ENCODE peak calls at places on chromosomes 4 and X, in four cellular contexts. E is uterus, S is IMR-90, D is tibial nerve. J is an unnamed sample. For H3K4me1 and H3K27me3, the result is how much of the 10 kb centered on the place peaks cover.

GRCh38 chr4:188127157-188127874 is 11.9 kb upstream of the TRIML1 start:
- DNase-seq in D (no peak), S (peak), E (no peak), J (no peak)

GRCh38 chrX:21745756-21746155 is 12.2 kb downstream of the SMPX start:
- DNase-seq in D (peak), S (peak), E (no peak), J (no peak)

GRCh38 chrX:112614640-112615039 is 65.1 kb downstream of the LHFPL1 start:
- DNase-seq in S (peak), E (no peak), D (no peak), J (no peak)

GRCh38 chr4:156946508-156947197 is 24.9 kb downstream of the PDGFC start:
- DNase-seq in D (no peak), S (peak), E (peak), J (no peak)

GRCh38 chr4:137819964-137820383 is 287.7 kb upstream of the PCDH18 start:
- DNase-seq in S (peak), E (no peak), D (no peak), J (no peak)

GRCh38 chrX:48741834-48742233 is 19.7 kb upstream of the GLOD5 start:
- DNase-seq in D (no peak), S (no peak), E (no peak), J (no peak)

GRCh38 chr4:8393593-8394038 is 46.9 kb downstream of the ACOX3 start:
- DNase-seq in E (peak), S (peak), D (peak), J (no peak)

GRCh38 chr4:108527729-108528128 is 92.6 kb upstream of the RPL34 start:
- DNase-seq in E (no peak), S (no peak), D (no peak), J (no peak)

GRCh38 chrX:39714471-39714870 is 383.3 kb downstream of the BCOR start:
- DNase-seq in E (no peak), D (no peak), S (no peak), J (no peak)

GRCh38 chr4:8495803-8496202 is 55.2 kb downstream of the TRMT44 start:
- DNase-seq in D (no peak), E (no peak), S (no peak), J (no peak)

GRCh38 chr4:140151700-140152014 is 2.3 kb downstream of the MAML3 start:
- DNase-seq in S (peak), E (peak), D (peak), J (peak)

GRCh38 chrX:50903387-50904027 is 7.0 kb upstream of the BMP15 start:
- DNase-seq in D (no peak), E (no peak), S (peak), J (no peak)

GRCh38 chr4:109499513-109499912 is 60.5 kb upstream of the MCUB start:
- DNase-seq in S (peak), D (no peak), E (no peak), J (no peak)

GRCh38 chr4:187666634-187667033 is 328.9 kb upstream of the ZFP42 start:
- DNase-seq in S (peak), E (no peak), D (no peak), J (peak)

GRCh38 chrX:12497832-12498591 is 293.2 kb upstream of the PRPS2 start:
- DNase-seq in S (no peak), E (no peak), D (no peak), J (no peak)

GRCh38 chr4:124206779-124207605 is 505.5 kb downstream of the ANKRD50 start:
- DNase-seq in D (no peak), E (no peak), S (peak), J (no peak)

GRCh38 chrX:107775734-107776511 is at the start of gene TSC22D3:
- DNase-seq in S (peak), E (peak), D (peak), J (peak)

GRCh38 chrX:109967151-109967550 is 35.8 kb upstream of the TMEM164 start:
- DNase-seq in S (peak), E (no peak), D (no peak), J (no peak)

GRCh38 chr4:169253087-169253675 is 17.6 kb downstream of the SH3RF1 start:
- DNase-seq in D (no peak), E (no peak), S (no peak), J (no peak)

GRCh38 chr4:19400820-19401219 is 850.9 kb upstream of the SLIT2 start:
- DNase-seq in D (no peak), S (no peak), E (no peak), J (no peak)

GRCh38 chrX:78658851-78659744 is at the start of gene RTL3:
- DNase-seq in D (no peak), S (peak), E (no peak), J (no peak)

GRCh38 chrX:44881549-44881948 is 8.6 kb downstream of the KDM6A start:
- DNase-seq in E (no peak), S (no peak), D (no peak), J (no peak)

GRCh38 chrX:56228914-56229313 is 3.2 kb upstream of the KLF8 start:
- DNase-seq in D (no peak), S (no peak), E (no peak), J (no peak)

GRCh38 chr4:86294883-86295282 is 65.0 kb downstream of the MAPK10 start:
- DNase-seq in S (no peak), E (no peak), D (no peak), J (no peak)

GRCh38 chrX:43836435-43837184 is 45.6 kb downstream of the MAOB start:
- DNase-seq in D (no peak), E (no peak), S (peak), J (no peak)

GRCh38 chr4:169604131-169604900 is 8.1 kb downstream of the NEK1 start:
- DNase-seq in E (no peak), S (peak), D (no peak), J (no peak)

GRCh38 chr4:41256740-41257256 is at the start of gene UCHL1:
- DNase-seq in E (peak), D (no peak), S (peak), J (no peak)

GRCh38 chrX:26160301-26160700 is at the start of gene MAGEB6B:
- DNase-seq in D (no peak), E (no peak), S (no peak), J (no peak)

GRCh38 chrX:6228720-6229119 is at the start of gene NLGN4X:
- DNase-seq in E (no peak), D (no peak), S (no peak), J (no peak)

GRCh38 chr4:71648923-71649322 is 135.0 kb downstream of the GC start:
- DNase-seq in E (no peak), S (no peak), D (no peak), J (no peak)

GRCh38 chr4:48340276-48340904 is 939 bp upstream of the SLAIN2 start:
- DNase-seq in E (no peak), D (no peak), S (peak), J (no peak)

DNA sequence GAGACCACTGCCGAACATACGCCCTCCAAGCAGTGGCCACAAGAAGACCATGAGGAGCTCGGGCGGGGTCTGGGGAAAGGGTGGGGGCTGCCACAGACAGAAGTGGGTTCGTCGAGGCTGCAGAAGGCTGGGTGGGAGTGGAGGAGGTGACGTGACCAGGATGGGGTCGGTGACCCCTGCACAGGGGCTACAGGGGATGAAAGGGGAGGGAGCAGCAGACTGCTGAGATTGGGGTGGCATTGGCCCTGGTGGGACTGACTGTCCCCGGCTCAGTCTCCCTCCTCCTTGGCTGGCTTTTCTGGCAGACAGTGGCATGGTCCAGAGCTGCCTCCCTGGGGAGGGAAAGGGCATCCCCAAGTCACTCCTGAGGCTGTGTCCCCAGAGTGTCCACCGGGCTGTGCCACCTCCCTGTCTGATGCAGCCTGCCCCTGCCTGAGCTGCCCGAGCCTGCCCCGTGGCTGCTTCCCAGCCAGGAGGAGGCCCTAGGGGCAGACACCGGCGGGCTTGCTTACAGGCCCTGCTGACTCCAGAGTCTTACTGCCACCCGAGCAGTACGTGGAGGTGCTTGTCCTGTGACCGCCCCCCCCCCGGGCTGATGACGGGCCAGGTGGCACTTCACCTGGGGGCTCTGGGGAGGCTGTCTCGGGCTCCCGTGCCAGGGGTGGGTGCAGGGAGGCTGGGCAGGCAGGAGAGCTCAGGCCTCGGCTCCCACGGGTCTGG is 7.2 kb downstream of the SH3BP2 start:
- DNase-seq in E (no peak), D (no peak), S (no peak), J (peak)
- H3K4me1 ChIP-seq in E (under half), D (half or more), S (under half), J (half or more)

GRCh38 chrX:154313147-154313546 is 17.6 kb downstream of the TKTL1 start:
- DNase-seq in E (no peak), S (no peak), D (no peak), J (no peak)

GRCh38 chrX:154309041-154309775 is 13.6 kb downstream of the TKTL1 start:
- DNase-seq in D (no peak), S (no peak), E (no peak), J (no peak)

GRCh38 chrX:154315416-154315815 is 19.8 kb downstream of the TKTL1 start:
- DNase-seq in S (no peak), D (no peak), E (no peak), J (no peak)

GRCh38 chrX:154310991-154311541 is 15.5 kb downstream of the TKTL1 start:
- DNase-seq in D (no peak), S (peak), E (no peak), J (no peak)

GRCh38 chrX:154312116-154312515 is 16.5 kb downstream of the TKTL1 start:
- DNase-seq in E (no peak), D (no peak), S (no peak), J (no peak)
- H3K27me3 ChIP-seq in E (under half), D (under half), S (under half), J (under half)

GRCh38 chr4:25749150-25749794 is 93.6 kb downstream of the SLC34A2 start:
- DNase-seq in S (no peak), E (no peak), D (no peak), J (no peak)

GRCh38 chr4:25756503-25756902 is 100.9 kb downstream of the SLC34A2 start:
- DNase-seq in E (no peak), S (peak), D (no peak), J (no peak)

GRCh38 chr4:25755911-25756310 is 100.3 kb downstream of the SLC34A2 start:
- DNase-seq in D (no peak), S (no peak), E (no peak), J (no peak)

GRCh38 chr4:25750874-25751273 is 95.2 kb downstream of the SLC34A2 start:
- DNase-seq in D (no peak), S (no peak), E (no peak), J (no peak)
- TF ChIP-seq POLR2A in D (no peak), S (no peak), E (no peak), J (no peak)

DNA sequence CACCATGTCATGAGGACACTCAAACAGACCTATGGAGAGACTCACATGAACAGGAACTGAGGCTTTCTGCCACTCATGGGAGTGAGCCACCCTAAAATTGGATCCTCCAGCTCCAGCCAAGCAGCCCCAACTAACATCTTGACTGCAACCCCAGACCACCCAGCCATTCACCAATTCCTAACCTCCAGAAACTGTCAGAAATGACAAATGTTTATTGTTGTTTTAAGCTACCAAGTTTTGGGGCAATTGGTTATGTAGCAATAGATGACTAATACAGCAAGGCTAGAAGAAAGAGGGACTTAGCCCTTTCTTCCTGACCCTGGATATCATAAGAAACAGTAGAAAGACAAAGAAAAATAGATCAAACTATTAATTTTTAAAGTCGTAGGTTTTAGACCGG is 9.1 kb upstream of the CHIC2 start:
- DNase-seq in S (peak), D (no peak), E (no peak), J (no peak)
- H3K4me1 ChIP-seq in S (under half), D (under half), E (under half), J (under half)

GRCh38 chrX:100591256-100592051 is 6.7 kb downstream of the TNMD start:
- DNase-seq in E (no peak), D (no peak), S (no peak), J (no peak)
- H3K27me3 ChIP-seq in E (under half), D (under half), S (under half), J (under half)

DNA sequence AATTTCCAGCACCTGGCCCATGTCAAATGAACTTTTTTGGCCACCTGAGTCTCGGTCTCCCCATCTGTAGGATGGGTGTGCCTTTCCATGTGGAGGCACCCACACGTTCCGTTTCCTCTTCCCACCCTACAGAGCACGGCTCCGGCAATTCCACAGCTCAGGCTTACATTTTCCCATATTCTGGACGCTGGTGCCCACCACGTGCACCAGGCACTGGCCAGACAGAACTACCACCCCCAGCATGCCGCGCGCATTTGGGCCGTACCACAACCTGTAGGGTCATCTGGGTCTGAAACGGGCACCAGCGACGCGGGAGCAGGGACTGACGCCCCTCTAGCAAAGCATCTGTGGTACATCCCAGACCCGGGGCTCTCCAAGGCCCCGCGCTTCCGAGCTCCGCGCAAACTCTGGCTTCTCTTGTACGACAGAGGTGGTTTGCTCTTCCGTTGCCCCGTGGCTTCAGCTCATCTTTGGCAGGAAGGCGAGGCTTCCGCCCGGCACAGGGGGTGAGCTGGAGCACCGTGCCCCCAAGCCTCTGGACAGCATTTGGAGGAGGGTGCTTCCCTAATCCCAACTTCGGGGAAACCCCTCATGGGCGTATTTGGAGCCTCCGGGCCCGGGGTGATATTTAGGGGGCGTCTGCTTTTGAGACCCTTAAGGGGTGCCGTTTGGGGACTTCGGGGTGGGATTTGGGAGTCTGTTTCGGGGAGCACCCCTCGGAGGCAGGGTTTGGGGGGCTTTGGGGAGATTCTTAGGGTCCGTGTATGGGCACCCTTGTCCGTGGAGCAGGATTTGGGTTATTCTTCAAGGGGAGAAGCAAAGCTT is 3.0 kb upstream of the UBA1 start:
- DNase-seq in S (peak), E (peak), D (peak), J (peak)
- TF ChIP-seq POLR2A in S (peak), E (peak), D (no peak), J (no peak)

GRCh38 chr4:89834486-89835209 is 2.3 kb downstream of the SNCA start:
- DNase-seq in S (no peak), D (no peak), E (no peak), J (no peak)
- H3K4me1 ChIP-seq in S (under half), D (under half), E (under half), J (under half)

GRCh38 chrX:456146-456545 is 69.4 kb upstream of the PPP2R3B start:
- DNase-seq in S (no peak), E (no peak), D (no peak), J (no peak)
- H3K27me3 ChIP-seq in S (under half), E (under half), D (under half), J (under half)

GRCh38 chr4:57865264-57865663 is 755.1 kb upstream of the IGFBP7 start:
- DNase-seq in E (no peak), S (no peak), D (no peak), J (no peak)

GRCh38 chr4:57866468-57867173 is 756.4 kb upstream of the IGFBP7 start:
- DNase-seq in D (no peak), S (no peak), E (no peak), J (no peak)
- TF ChIP-seq POLR2A in D (no peak), S (no peak), E (no peak), J (no peak)

J was measured in suprapubic skin.